ENCODE peak calls at places on chromosomes 4 and X, in six cellular contexts. One of them, this sample, is unnamed.

GRCh38 chrX:139293991-139294390 is 236.5 kb upstream of the F9 start:
- DNase-seq in nucleus accumbens: no peak
- DNase-seq in AG04450: no peak
- DNase-seq in amniotic stem cell: no peak
- DNase-seq in cerebellar cortex: no peak
- DNase-seq in type B pancreatic cell: no peak
- DNase-seq in this sample: no peak

GRCh38 chr4:146943691-146944375 is 1.8 kb downstream of the TTC29 start:
- DNase-seq in nucleus accumbens: no peak
- DNase-seq in AG04450: no peak
- DNase-seq in amniotic stem cell: no peak
- DNase-seq in cerebellar cortex: no peak
- DNase-seq in type B pancreatic cell: no peak
- DNase-seq in this sample: no peak

GRCh38 chr4:185112104-185112503 is 31.0 kb upstream of the SLC25A4 start:
- DNase-seq in nucleus accumbens: no peak
- DNase-seq in AG04450: peak; percentile 75
- DNase-seq in amniotic stem cell: peak; percentile 61
- DNase-seq in cerebellar cortex: peak; percentile 6
- DNase-seq in type B pancreatic cell: no peak
- DNase-seq in this sample: no peak

GRCh38 chr4:7805533-7806079 is 134.1 kb downstream of the AFAP1 start:
- DNase-seq in nucleus accumbens: no peak
- DNase-seq in AG04450: peak; percentile 85
- DNase-seq in amniotic stem cell: no peak
- DNase-seq in cerebellar cortex: no peak
- DNase-seq in type B pancreatic cell: no peak
- DNase-seq in this sample: peak; percentile 15

GRCh38 chr4:87251104-87251503 is 30.7 kb upstream of the KLHL8 start:
- DNase-seq in nucleus accumbens: peak; percentile 64
- DNase-seq in AG04450: no peak
- DNase-seq in amniotic stem cell: no peak
- DNase-seq in cerebellar cortex: peak; percentile 91
- DNase-seq in type B pancreatic cell: no peak
- DNase-seq in this sample: no peak

GRCh38 chrX:10243056-10243455 is 86.3 kb downstream of the CLCN4 start:
- DNase-seq in nucleus accumbens: no peak
- DNase-seq in AG04450: no peak
- DNase-seq in amniotic stem cell: no peak
- DNase-seq in cerebellar cortex: no peak
- DNase-seq in type B pancreatic cell: no peak
- DNase-seq in this sample: no peak

GRCh38 chr4:17623451-17624001 is 9.1 kb downstream of the MED28 start:
- DNase-seq in nucleus accumbens: no peak
- DNase-seq in AG04450: peak; percentile 10
- DNase-seq in amniotic stem cell: no peak
- DNase-seq in cerebellar cortex: no peak
- DNase-seq in type B pancreatic cell: no peak
- DNase-seq in this sample: no peak

GRCh38 chrX:22345884-22346283 is 73.2 kb downstream of the CBLL2 start:
- DNase-seq in nucleus accumbens: no peak
- DNase-seq in AG04450: no peak
- DNase-seq in amniotic stem cell: no peak
- DNase-seq in cerebellar cortex: no peak
- DNase-seq in type B pancreatic cell: no peak
- DNase-seq in this sample: no peak

GRCh38 chr4:186719925-186720694 is 3.5 kb downstream of the FAT1 start:
- DNase-seq in nucleus accumbens: no peak
- DNase-seq in AG04450: no peak
- DNase-seq in amniotic stem cell: no peak
- DNase-seq in cerebellar cortex: peak; percentile 54
- DNase-seq in type B pancreatic cell: no peak
- DNase-seq in this sample: no peak

GRCh38 chr4:164731827-164732474 is 22.0 kb upstream of the SMIM31 start:
- DNase-seq in nucleus accumbens: peak; percentile 39
- DNase-seq in AG04450: no peak
- DNase-seq in amniotic stem cell: no peak
- DNase-seq in cerebellar cortex: peak; percentile 30
- DNase-seq in type B pancreatic cell: peak; percentile 69
- DNase-seq in this sample: peak; percentile 8

GRCh38 chr4:165345663-165346417 is 18.4 kb downstream of the MSMO1 start:
- DNase-seq in nucleus accumbens: no peak
- DNase-seq in AG04450: no peak
- DNase-seq in amniotic stem cell: no peak
- DNase-seq in cerebellar cortex: no peak
- DNase-seq in type B pancreatic cell: no peak
- DNase-seq in this sample: no peak

GRCh38 chrX:47497274-47497673 is 14.3 kb upstream of the ZNF41 start:
- DNase-seq in nucleus accumbens: no peak
- DNase-seq in AG04450: no peak
- DNase-seq in amniotic stem cell: no peak
- DNase-seq in cerebellar cortex: peak; percentile 16
- DNase-seq in type B pancreatic cell: no peak
- DNase-seq in this sample: no peak

GRCh38 chr4:142953171-142953570 is 107.1 kb upstream of the INPP4B start:
- DNase-seq in nucleus accumbens: no peak
- DNase-seq in AG04450: no peak
- DNase-seq in amniotic stem cell: no peak
- DNase-seq in cerebellar cortex: no peak
- DNase-seq in type B pancreatic cell: no peak
- DNase-seq in this sample: no peak

GRCh38 chr4:38131371-38132139 is 171.4 kb downstream of the PTTG2 start:
- DNase-seq in nucleus accumbens: no peak
- DNase-seq in AG04450: no peak
- DNase-seq in amniotic stem cell: no peak
- DNase-seq in cerebellar cortex: no peak
- DNase-seq in type B pancreatic cell: no peak
- DNase-seq in this sample: no peak

GRCh38 chrX:153650959-153651358 is 4.0 kb downstream of the DUSP9 start:
- DNase-seq in nucleus accumbens: no peak
- DNase-seq in AG04450: no peak
- DNase-seq in amniotic stem cell: no peak
- DNase-seq in cerebellar cortex: no peak
- DNase-seq in type B pancreatic cell: no peak
- DNase-seq in this sample: no peak

GRCh38 chr4:174324725-174325124 is 41.0 kb downstream of the CEP44 start:
- DNase-seq in nucleus accumbens: no peak
- DNase-seq in AG04450: no peak
- DNase-seq in amniotic stem cell: no peak
- DNase-seq in cerebellar cortex: no peak
- DNase-seq in type B pancreatic cell: no peak
- DNase-seq in this sample: no peak

GRCh38 chr4:153620352-153620751 is 63.7 kb upstream of the TLR2 start:
- DNase-seq in nucleus accumbens: no peak
- DNase-seq in AG04450: peak; percentile 16
- DNase-seq in amniotic stem cell: no peak
- DNase-seq in cerebellar cortex: no peak
- DNase-seq in type B pancreatic cell: no peak
- DNase-seq in this sample: no peak

GRCh38 chr4:113979157-113979972 is at the start of gene ARSJ:
- DNase-seq in nucleus accumbens: peak; percentile 23
- DNase-seq in AG04450: peak; percentile 65
- DNase-seq in amniotic stem cell: peak; percentile 60
- DNase-seq in cerebellar cortex: peak; percentile 55
- DNase-seq in type B pancreatic cell: peak; percentile 74
- DNase-seq in this sample: no peak

GRCh38 chr4:173652283-173652931 is 122.4 kb upstream of the HAND2 start:
- DNase-seq in nucleus accumbens: no peak
- DNase-seq in AG04450: no peak
- DNase-seq in amniotic stem cell: no peak
- DNase-seq in cerebellar cortex: no peak
- DNase-seq in type B pancreatic cell: no peak
- DNase-seq in this sample: no peak

GRCh38 chr4:25095756-25096552 is 64.3 kb downstream of the SEPSECS start:
- DNase-seq in nucleus accumbens: no peak
- DNase-seq in AG04450: no peak
- DNase-seq in amniotic stem cell: no peak
- DNase-seq in cerebellar cortex: peak; percentile 88
- DNase-seq in type B pancreatic cell: no peak
- DNase-seq in this sample: no peak

GRCh38 chr4:115145393-115146160 is 32.2 kb upstream of the NDST4 start:
- DNase-seq in nucleus accumbens: no peak
- DNase-seq in AG04450: no peak
- DNase-seq in amniotic stem cell: no peak
- DNase-seq in cerebellar cortex: no peak
- DNase-seq in type B pancreatic cell: no peak
- DNase-seq in this sample: no peak

GRCh38 chr4:14125375-14126129 is 498.0 kb upstream of the BOD1L1 start:
- DNase-seq in nucleus accumbens: no peak
- DNase-seq in AG04450: no peak
- DNase-seq in amniotic stem cell: no peak
- DNase-seq in cerebellar cortex: no peak
- DNase-seq in type B pancreatic cell: no peak
- DNase-seq in this sample: no peak

GRCh38 chrX:151753313-151754041 is 18.9 kb downstream of the CNGA2 start:
- DNase-seq in nucleus accumbens: peak; percentile 21
- DNase-seq in AG04450: peak; percentile 1
- DNase-seq in amniotic stem cell: peak; percentile 14
- DNase-seq in cerebellar cortex: peak; percentile 23
- DNase-seq in type B pancreatic cell: no peak
- DNase-seq in this sample: no peak

GRCh38 chrX:119093991-119094741 is 21.4 kb downstream of the CT47C1 start:
- DNase-seq in nucleus accumbens: no peak
- DNase-seq in AG04450: no peak
- DNase-seq in amniotic stem cell: no peak
- DNase-seq in cerebellar cortex: no peak
- DNase-seq in type B pancreatic cell: no peak
- DNase-seq in this sample: no peak

GRCh38 chr4:116531870-116532269 is 553.5 kb downstream of the TRAM1L1 start:
- DNase-seq in nucleus accumbens: no peak
- DNase-seq in AG04450: no peak
- DNase-seq in amniotic stem cell: no peak
- DNase-seq in cerebellar cortex: no peak
- DNase-seq in type B pancreatic cell: no peak
- DNase-seq in this sample: no peak

GRCh38 chrX:151984328-151984727 is 9.9 kb upstream of the GABRE start:
- DNase-seq in nucleus accumbens: no peak
- DNase-seq in AG04450: no peak
- DNase-seq in amniotic stem cell: peak; percentile 18
- DNase-seq in cerebellar cortex: no peak
- DNase-seq in type B pancreatic cell: no peak
- DNase-seq in this sample: no peak

This sample was measured in NCI-H1048.